ENCODE peak calls at places on chromosomes 1 and 21, in four cellular contexts. N is thoracic aorta; X is neuronal stem cell; P is CD8-positive, alpha-beta T cell. J is an unnamed sample.
A peak's percentile ranks its signal among the peaks of the same experiment; 100 is the strongest.

GRCh38 chr1:167095368-167095767 is 1.5 kb downstream of the STYXL2 start:
- DNase-seq in N (no peak), X (no peak), P (no peak), J (no peak)

GRCh38 chr1:156468693-156469345 is 31.8 kb downstream of the MEF2D start:
- DNase-seq in N (no peak), X (no peak), P (no peak), J (peak; percentile 21)

GRCh38 chr21:37878946-37879660 is 37.2 kb downstream of the KCNJ6 start:
- DNase-seq in N (no peak), X (no peak), P (no peak), J (no peak)

GRCh38 chr21:45334134-45334533 is 46.4 kb upstream of the POFUT2 start:
- DNase-seq in N (no peak), X (no peak), P (no peak), J (no peak)

GRCh38 chr1:118101445-118101844 is 83.6 kb downstream of the SPAG17 start:
- DNase-seq in N (no peak), X (no peak), P (no peak), J (no peak)

GRCh38 chr1:27145934-27146354 is 9.0 kb downstream of the SLC9A1 start:
- DNase-seq in N (peak; percentile 36), X (no peak), P (no peak), J (no peak)

GRCh38 chr21:44084496-44085241 is 22.5 kb upstream of the PWP2 start:
- DNase-seq in N (no peak), X (no peak), P (no peak), J (no peak)

GRCh38 chr1:206540044-206540758 is 32.9 kb downstream of the RASSF5 start:
- DNase-seq in N (peak; percentile 57), X (no peak), P (no peak), J (peak; percentile 76)

GRCh38 chr21:29077651-29078090 is 4.2 kb upstream of the CCT8 start:
- DNase-seq in N (no peak), X (no peak), P (peak; percentile 54), J (no peak)

GRCh38 chr1:210244746-210245367 is 12.3 kb downstream of the SERTAD4 start:
- DNase-seq in N (no peak), X (no peak), P (no peak), J (no peak)

GRCh38 chr1:164780863-164781262 is 221.9 kb downstream of the PBX1 start:
- DNase-seq in N (no peak), X (no peak), P (no peak), J (no peak)

GRCh38 chr1:46735708-46736324 is 16.9 kb upstream of the EFCAB14 start:
- DNase-seq in N (no peak), X (peak; percentile 75), P (no peak), J (no peak)

GRCh38 chr1:76426606-76427005 is 352.1 kb downstream of the ST6GALNAC3 start:
- DNase-seq in N (no peak), X (no peak), P (no peak), J (no peak)

GRCh38 chr1:233597489-233597901 is 16.4 kb upstream of the KCNK1 start:
- DNase-seq in N (no peak), X (no peak), P (no peak), J (no peak)

GRCh38 chr1:39082140-39082799 is 56.1 kb downstream of the NDUFS5 start:
- DNase-seq in N (no peak), X (peak; percentile 29), P (no peak), J (no peak)

GRCh38 chr1:118479351-118479750 is 294.3 kb upstream of the SPAG17 start:
- DNase-seq in N (no peak), X (no peak), P (no peak), J (no peak)

GRCh38 chr1:15204931-15205330 is 42.1 kb upstream of the FHAD1 start:
- DNase-seq in N (no peak), X (no peak), P (no peak), J (no peak)

GRCh38 chr21:25811186-25811585 is 76.4 kb downstream of the GABPA start:
- DNase-seq in N (no peak), X (no peak), P (no peak), J (no peak)

GRCh38 chr1:115879977-115880376 is 39.1 kb upstream of the NHLH2 start:
- DNase-seq in N (no peak), X (no peak), P (no peak), J (no peak)

GRCh38 chr1:89130716-89131115 is 4.8 kb upstream of the GBP2 start:
- DNase-seq in N (no peak), X (no peak), P (no peak), J (no peak)

GRCh38 chr1:112251766-112252506 is 144.1 kb upstream of the CTTNBP2NL start:
- DNase-seq in N (no peak), X (no peak), P (no peak), J (no peak)

GRCh38 chr1:150532860-150533259 is 16.3 kb upstream of the ADAMTSL4 start:
- DNase-seq in N (no peak), X (no peak), P (no peak), J (no peak)

GRCh38 chr1:205273551-205273982 is 45.8 kb downstream of the TMCC2 start:
- DNase-seq in N (no peak), X (peak; percentile 81), P (peak; percentile 94), J (peak; percentile 89)

GRCh38 chr1:40879487-40880175 is 17.5 kb upstream of the CITED4 start:
- DNase-seq in N (no peak), X (no peak), P (no peak), J (no peak)

GRCh38 chr1:94004924-94005323 is 95.7 kb upstream of the GCLM start:
- DNase-seq in N (no peak), X (no peak), P (no peak), J (no peak)
- H3K36me3 ChIP-seq in N (no peaks in the 10 kb centered on the region), X (no peaks in the 10 kb centered on the region), P (no peaks in the 10 kb centered on the region), J (no peaks in the 10 kb centered on the region)

GRCh38 chr1:23911924-23912323 is 1.2 kb downstream of the CNR2 start:
- DNase-seq in N (no peak), X (no peak), P (no peak), J (no peak)
- H3K4me3 ChIP-seq in N (no peak overlapping the region), X (no peak overlapping the region), P (no peak overlapping the region), J (no peak overlapping the region)

DNA sequence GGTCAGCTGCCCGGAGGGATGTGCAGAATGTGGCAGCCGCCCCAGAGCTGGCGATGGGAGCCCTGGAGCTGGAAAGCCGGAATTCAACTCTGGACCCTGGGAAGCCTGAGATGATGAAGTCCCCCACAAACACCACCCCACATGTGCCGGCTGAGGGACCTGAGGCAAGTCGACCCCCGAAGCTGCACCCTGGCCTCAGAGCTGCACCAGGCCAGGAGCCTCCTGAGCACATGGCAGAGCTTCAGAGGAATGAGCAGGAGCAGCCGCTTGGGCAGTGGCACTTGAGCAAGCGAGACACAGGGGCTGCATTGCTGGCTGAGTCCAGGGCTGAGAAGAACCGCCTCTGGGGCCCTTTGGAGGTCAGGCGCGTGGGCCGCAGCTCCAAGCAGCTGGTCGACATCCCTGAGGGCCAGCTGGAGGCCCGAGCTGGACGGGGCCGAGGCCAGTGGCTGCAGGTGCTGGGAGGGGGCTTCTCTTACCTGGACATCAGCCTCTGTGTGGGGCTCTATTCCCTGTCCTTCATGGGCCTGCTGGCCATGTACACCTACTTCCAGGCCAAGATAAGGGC is 33.5 kb upstream of the LHX4 start:
- DNase-seq in N (no peak), X (no peak), P (no peak), J (no peak)
- H3K36me3 ChIP-seq in N (peaks cover 4% of the 10 kb centered on the region), X (peaks cover 7% of the 10 kb centered on the region), P (peaks cover 4% of the 10 kb centered on the region), J (peaks cover 2% of the 10 kb centered on the region)

GRCh38 chr1:11648732-11649158 is 5.5 kb downstream of the FBXO2 start:
- DNase-seq in N (no peak), X (no peak), P (peak; percentile 55), J (peak; percentile 55)
- H3K4me3 ChIP-seq in N (peak overlapping the region; percentile 22), X (no peak overlapping the region), P (no peak overlapping the region), J (no peak overlapping the region)

DNA sequence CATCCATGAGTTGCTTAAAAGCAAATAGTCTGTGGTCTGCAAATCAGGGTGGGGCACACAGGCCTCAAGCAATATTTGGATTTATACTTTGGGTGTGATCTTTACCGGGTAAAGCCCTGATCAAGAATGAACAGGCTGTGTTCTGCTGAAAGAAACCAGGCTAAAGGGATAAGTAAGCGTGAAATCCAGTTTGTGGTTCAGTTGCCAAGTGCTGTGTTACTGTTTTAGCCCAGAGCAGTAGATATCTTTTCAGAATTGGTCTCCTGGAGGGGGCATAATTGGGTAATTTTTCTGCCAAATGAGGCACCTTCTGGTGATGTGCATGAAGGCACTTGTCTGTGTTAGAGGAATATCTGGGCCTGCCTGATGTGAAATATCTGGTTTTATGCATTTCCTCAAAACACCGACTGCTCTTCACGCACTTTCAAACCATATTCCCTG is 21.4 kb downstream of the AIM2 start:
- DNase-seq in N (no peak), X (no peak), P (no peak), J (no peak)
- H3K36me3 ChIP-seq in N (peaks cover 16% of the 10 kb centered on the region), X (peaks cover 43% of the 10 kb centered on the region), P (peaks cover 40% of the 10 kb centered on the region), J (no peaks in the 10 kb centered on the region)

DNA sequence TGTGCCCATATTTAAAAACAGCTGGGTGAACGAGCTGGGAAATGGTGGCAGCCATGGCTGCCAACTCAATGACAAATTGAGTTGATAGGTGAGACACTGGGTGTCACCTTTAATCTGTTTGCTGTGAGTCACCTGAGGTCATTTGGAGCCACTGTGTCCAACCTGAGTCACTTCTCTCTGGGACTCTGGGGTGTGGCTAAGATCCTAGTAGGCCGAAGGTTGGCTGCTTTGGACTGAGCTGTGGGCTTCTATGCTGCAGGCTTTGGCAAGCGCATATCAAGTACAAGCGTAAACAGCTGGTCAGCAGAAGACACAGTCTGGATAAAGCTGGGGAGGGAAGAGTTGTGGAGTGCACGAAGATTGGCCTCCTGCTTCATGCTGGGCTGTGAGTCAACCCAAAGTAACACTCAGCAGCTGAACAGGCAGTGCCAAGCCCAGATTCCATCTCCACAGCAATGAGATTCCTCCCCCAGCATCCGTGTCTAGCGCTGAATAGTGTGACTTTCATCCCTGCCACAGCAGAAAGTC is 24.0 kb downstream of the TEX35 start:
- DNase-seq in N (no peak), X (no peak), P (no peak), J (peak; percentile 80)
- H3K4me3 ChIP-seq in N (no peak overlapping the region), X (no peak overlapping the region), P (no peak overlapping the region), J (no peak overlapping the region)

J was measured in mucosa of descending colon.